ENCODE peak calls at places on chromosomes 5 and 9, in five cellular contexts. T is esophagus squamous epithelium, A is right lobe of liver, F is IMR-90, G is body of pancreas. P is an unnamed sample. For H3K36me3, the result is how much of the 10 kb centered on the place peaks cover.

GRCh38 chr9:79524266-79524665 is 47.5 kb upstream of the TLE4 start:
- DNase-seq in T (no peak), A (no peak), F (peak), G (no peak), P (no peak)

GRCh38 chr5:124795829-124796228 is 49.4 kb upstream of the ZNF608 start:
- DNase-seq in T (no peak), A (no peak), F (no peak), G (no peak), P (no peak)

GRCh38 chr9:80707120-80707519 is 982.2 kb downstream of the TLE1 start:
- DNase-seq in T (no peak), A (no peak), F (peak), G (no peak), P (no peak)

GRCh38 chr5:78221964-78222451 is 72.5 kb downstream of the AP3B1 start:
- DNase-seq in T (no peak), A (no peak), F (peak), G (no peak), P (peak)

GRCh38 chr9:124128568-124128967 is 117.0 kb downstream of the LHX2 start:
- DNase-seq in T (no peak), A (no peak), F (no peak), G (no peak), P (no peak)

GRCh38 chr5:127572930-127573329 is 55.5 kb downstream of the PRRC1 start:
- DNase-seq in T (no peak), A (no peak), F (no peak), G (no peak), P (no peak)

GRCh38 chr5:1442222-1443144 is 2.8 kb downstream of the SLC6A3 start:
- DNase-seq in T (no peak), A (no peak), F (no peak), G (no peak), P (peak)

GRCh38 chr9:99419099-99419498 is 197.0 kb downstream of the SEC61B start:
- DNase-seq in T (no peak), A (no peak), F (peak), G (no peak), P (no peak)

GRCh38 chr5:73454379-73455036 is 5.9 kb upstream of the FOXD1 start:
- DNase-seq in T (no peak), A (no peak), F (peak), G (peak), P (peak)

GRCh38 chr9:102714184-102714583 is 280.9 kb upstream of the CYLC2 start:
- DNase-seq in T (no peak), A (no peak), F (no peak), G (no peak), P (no peak)

GRCh38 chr5:91164424-91164823 is 218.7 kb downstream of the ARRDC3 start:
- DNase-seq in T (no peak), A (no peak), F (no peak), G (no peak), P (no peak)

GRCh38 chr5:36950586-36951457 is 74.3 kb downstream of the NIPBL start:
- DNase-seq in T (no peak), A (no peak), F (peak), G (no peak), P (no peak)

GRCh38 chr9:33106827-33107621 is 30.6 kb upstream of the SMU1 start:
- DNase-seq in T (no peak), A (no peak), F (peak), G (peak), P (no peak)
- TF ChIP-seq POLR2A in T (no peak), A (no peak), F (no peak), G (no peak), P (no peak)

DNA sequence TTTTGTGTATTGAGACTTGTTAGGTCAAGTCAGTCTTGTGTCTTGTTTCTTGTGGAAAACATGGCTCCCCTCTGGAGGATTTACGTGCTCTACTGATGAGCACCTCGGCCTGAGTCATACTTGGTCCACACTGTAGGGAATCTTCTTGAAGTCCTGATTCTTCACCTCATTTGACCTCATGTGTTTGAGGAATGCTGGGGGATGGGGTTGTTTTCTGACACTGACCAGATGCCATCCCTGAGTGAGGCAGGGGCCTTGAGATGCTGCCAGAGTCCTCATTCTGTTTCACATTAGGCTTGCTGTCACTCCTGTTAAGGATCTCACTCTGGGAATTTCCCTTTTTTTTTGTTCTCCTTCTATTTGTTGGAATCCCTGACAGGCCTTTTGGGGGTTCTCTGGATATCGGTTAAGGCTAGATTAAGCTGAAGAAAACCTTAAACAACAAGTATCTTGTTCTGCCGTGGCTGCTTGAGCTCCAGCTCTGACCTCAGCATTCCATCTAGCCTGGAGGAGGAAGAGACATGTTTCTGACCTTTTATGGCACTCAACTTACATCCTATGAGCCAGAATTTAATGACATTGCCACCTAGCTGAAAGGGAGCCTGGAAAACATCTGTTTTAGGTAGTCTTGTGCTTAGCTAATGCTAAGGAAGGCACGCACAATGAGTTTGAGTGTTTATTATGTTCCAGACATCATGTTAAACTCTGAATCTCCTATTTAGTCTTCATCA is 20.6 kb downstream of the TCOF1 start:
- DNase-seq in T (no peak), A (no peak), F (peak), G (no peak), P (no peak)
- H3K36me3 ChIP-seq in T (under half), A (half or more), F (half or more), G (under half), P (under half)

GRCh38 chr9:95078934-95079333 is 238.6 kb downstream of the FANCC start:
- DNase-seq in T (no peak), A (no peak), F (no peak), G (peak), P (peak)
- TF ChIP-seq CTCF in T (no peak), A (no peak), F (no peak), G (no peak), P (peak)

DNA sequence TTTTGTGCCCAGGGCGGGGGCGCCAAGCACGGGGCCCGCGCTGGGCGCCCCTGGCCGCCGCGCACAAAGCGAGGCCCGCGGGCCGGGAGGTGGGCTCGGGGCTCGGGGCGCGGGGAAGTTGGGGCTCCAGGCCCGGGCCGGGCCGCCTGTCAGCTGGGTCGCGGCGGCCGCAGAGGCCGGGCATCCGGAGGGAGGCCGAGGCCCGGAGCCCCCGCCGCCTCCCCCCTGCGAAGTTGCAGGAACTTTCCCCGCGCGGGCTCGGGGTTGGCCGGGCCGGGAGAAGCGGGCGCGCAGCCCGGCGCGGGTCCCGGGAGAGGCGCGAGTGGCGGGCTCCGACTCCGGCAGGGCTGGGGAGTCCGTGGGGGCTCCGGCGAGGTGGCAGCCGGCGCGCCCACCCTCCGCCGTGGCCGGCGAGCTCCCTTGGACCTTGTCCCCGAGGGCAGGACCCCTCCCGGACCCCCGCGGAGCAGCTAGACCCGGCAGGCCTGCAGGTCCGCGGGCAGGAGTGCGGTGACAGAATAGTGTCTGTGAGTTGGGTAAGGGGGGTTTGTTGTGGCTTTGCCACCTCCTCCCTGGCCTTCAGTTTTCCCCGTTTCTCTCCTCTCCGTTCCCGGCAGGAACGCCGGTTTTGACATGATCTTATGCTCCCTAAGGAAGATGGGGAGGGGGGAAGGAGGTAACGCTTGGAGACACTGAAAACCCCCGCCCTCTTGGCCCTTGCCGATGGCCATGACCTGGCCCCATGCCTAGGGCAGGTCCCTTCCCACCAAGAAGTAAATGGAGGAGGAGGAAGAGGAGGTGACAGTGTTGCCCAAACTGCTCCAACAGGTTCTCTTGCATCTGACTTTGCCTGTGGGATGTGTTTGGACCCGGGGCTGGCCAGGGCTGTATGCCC is 908 bp downstream of the PHF2 start:
- DNase-seq in T (no peak), A (peak), F (no peak), G (no peak), P (peak)
- TF ChIP-seq POLR2A in T (no peak), A (no peak), F (no peak), G (peak), P (no peak)

GRCh38 chr9:16619341-16619740 is 251.1 kb downstream of the BNC2 start:
- DNase-seq in T (no peak), A (no peak), F (peak), G (no peak), P (no peak)

GRCh38 chr9:16622541-16622940 is 247.9 kb downstream of the BNC2 start:
- DNase-seq in T (no peak), A (no peak), F (no peak), G (no peak), P (no peak)

GRCh38 chr9:16618524-16618923 is 251.9 kb downstream of the BNC2 start:
- DNase-seq in T (no peak), A (no peak), F (no peak), G (no peak), P (no peak)

GRCh38 chr9:16616686-16617085 is 253.8 kb downstream of the BNC2 start:
- DNase-seq in T (no peak), A (no peak), F (no peak), G (no peak), P (no peak)

GRCh38 chr9:16619897-16620296 is 250.6 kb downstream of the BNC2 start:
- DNase-seq in T (no peak), A (no peak), F (no peak), G (no peak), P (no peak)
- H3K36me3 ChIP-seq in T (under half), A (under half), F (under half), G (under half), P (under half)

GRCh38 chr5:60161340-60161934 is 267.9 kb upstream of the PDE4D start:
- DNase-seq in T (no peak), A (no peak), F (peak), G (no peak), P (no peak)
- TF ChIP-seq CTCF in T (no peak), A (peak), F (peak), G (peak), P (peak)